ENCODE peak calls at places on chromosomes 5 and 9, in nine cellular contexts. N is upper lobe of right lung, G is cardiac fibroblast, J is fibroblast of pulmonary artery, K is uterus, T is right atrium auricular region, M is Peyer's patch, F is H1, Z is B cell. E is an unnamed sample.

GRCh38 chr5:53568868-53569267 is 8.4 kb downstream of the NDUFS4 start:
- DNase-seq in Z (no peak), T (no peak), J (no peak), G (peak; percentile 5), F (no peak), M (no peak), K (no peak), N (no peak), E (no peak)

GRCh38 chr9:28073278-28073677 is 500.0 kb upstream of the C9orf72 start:
- DNase-seq in J (peak; percentile 71), Z (no peak), N (no peak), F (peak; percentile 47), M (no peak), K (no peak), T (no peak), G (peak; percentile 52), E (no peak)

GRCh38 chr5:58002318-58002717 is 457.6 kb downstream of the PLK2 start:
- DNase-seq in N (no peak), G (peak; percentile 16), M (no peak), J (peak; percentile 68), K (no peak), Z (no peak), F (no peak), T (no peak), E (no peak)

GRCh38 chr9:99867536-99867935 is 38.9 kb upstream of the STX17 start:
- DNase-seq in G (no peak), M (no peak), N (no peak), F (no peak), K (no peak), Z (no peak), T (no peak), J (no peak), E (no peak)

GRCh38 chr5:172568308-172568923 is 72.6 kb upstream of the NEURL1B start:
- DNase-seq in Z (no peak), G (no peak), F (no peak), T (no peak), M (no peak), K (no peak), J (no peak), N (no peak), E (no peak)

GRCh38 chr9:96853711-96854072 is 622 bp downstream of the ZNF782 start:
- DNase-seq in G (peak; percentile 4), F (no peak), T (no peak), N (no peak), J (no peak), Z (peak; percentile 19), M (no peak), K (no peak), E (no peak)

GRCh38 chr5:57735754-57736153 is 253.1 kb upstream of the ACTBL2 start:
- DNase-seq in G (peak; percentile 74), F (no peak), T (no peak), K (no peak), J (peak; percentile 82), M (no peak), Z (no peak), N (no peak), E (no peak)

GRCh38 chr9:8648271-8648670 is 848.7 kb upstream of the DMAC1 start:
- DNase-seq in T (no peak), J (no peak), K (no peak), M (no peak), F (no peak), Z (no peak), N (no peak), G (no peak), E (no peak)

GRCh38 chr5:53257806-53258373 is 148.3 kb upstream of the MOCS2 start:
- DNase-seq in Z (no peak), K (no peak), J (no peak), G (no peak), M (no peak), N (no peak), T (no peak), F (no peak), E (no peak)

GRCh38 chr9:87276327-87276841 is 221.3 kb upstream of the DAPK1 start:
- DNase-seq in F (no peak), J (peak; percentile 81), N (no peak), Z (no peak), T (no peak), K (no peak), M (no peak), G (peak; percentile 76), E (no peak)

GRCh38 chr5:176944276-176944675 is 45.1 kb upstream of the HK3 start:
- DNase-seq in Z (no peak), T (no peak), N (no peak), G (no peak), M (no peak), J (no peak), F (no peak), K (no peak), E (no peak)

GRCh38 chr5:32020271-32020670 is 153.8 kb downstream of the GOLPH3 start:
- DNase-seq in K (no peak), N (no peak), J (no peak), Z (peak; percentile 44), M (no peak), F (no peak), G (no peak), T (no peak), E (no peak)

GRCh38 chr5:18003784-18004183 is 369.5 kb downstream of the TAF11L14 start:
- DNase-seq in N (no peak), T (no peak), M (no peak), K (no peak), G (no peak), J (no peak), Z (no peak), F (no peak), E (no peak)

GRCh38 chr5:121851643-121852574 is at the start of gene FTMT:
- DNase-seq in K (no peak), J (no peak), F (no peak), M (no peak), G (no peak), N (peak; percentile 57), Z (no peak), T (no peak), E (no peak)

GRCh38 chr9:88991066-88992030 is at the start of gene S1PR3:
- DNase-seq in F (peak; percentile 81), M (no peak), J (no peak), K (peak; percentile 70), G (peak; percentile 54), Z (peak; percentile 57), T (peak; percentile 71), N (peak; percentile 75), E (peak; percentile 60)

GRCh38 chr9:100813871-100814270 is 214.7 kb upstream of the PLPPR1 start:
- DNase-seq in F (no peak), G (no peak), J (no peak), K (no peak), N (no peak), Z (no peak), M (no peak), T (no peak), E (no peak)

GRCh38 chr9:121735065-121735791 is 83.8 kb downstream of the DAB2IP start:
- DNase-seq in M (peak; percentile 32), G (peak; percentile 63), T (no peak), F (peak; percentile 71), K (no peak), N (no peak), J (peak; percentile 63), Z (no peak), E (no peak)

GRCh38 chr5:28397502-28397941 is 1359.1 kb upstream of the CDH9 start:
- DNase-seq in G (peak; percentile 44), T (no peak), M (no peak), N (no peak), K (no peak), F (no peak), J (peak; percentile 45), Z (no peak), E (no peak)

GRCh38 chr5:131533844-131534243 is 101.2 kb downstream of the RAPGEF6 start:
- DNase-seq in K (no peak), Z (no peak), M (no peak), N (no peak), T (no peak), F (no peak), J (no peak), G (no peak), E (no peak)
- TF ChIP-seq CTCF in K (no peak), Z (no peak), M (no peak), N (peak; percentile 22), T (no peak), F (no peak), J (peak; percentile 26), G (peak; percentile 13), E (no peak)

DNA sequence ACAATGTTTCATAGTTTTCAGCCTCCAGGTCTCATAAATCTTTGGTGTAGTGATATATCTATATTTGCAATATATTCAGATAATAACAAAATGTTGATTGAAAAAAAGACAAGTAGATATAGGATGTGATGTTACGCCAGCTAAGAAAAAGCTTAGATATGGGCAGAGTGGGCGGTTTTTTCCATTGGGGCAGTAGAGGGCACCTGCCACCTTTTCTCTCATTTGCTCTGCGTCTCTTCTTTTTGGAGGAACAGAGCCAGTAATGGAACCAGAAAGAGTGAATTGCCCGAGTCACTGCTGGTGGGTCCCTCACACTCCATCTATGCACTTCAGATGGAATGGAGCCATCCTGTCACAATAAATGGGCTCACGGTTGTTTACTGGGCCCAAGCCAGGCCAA is 62.1 kb upstream of the FANCC start:
- DNase-seq in G (no peak), K (no peak), Z (no peak), M (no peak), T (no peak), N (no peak), F (peak; percentile 41), J (no peak), E (no peak)
- TF ChIP-seq CTCF in G (no peak), K (no peak), Z (peak; percentile 32), M (no peak), T (no peak), N (peak; percentile 13), F (no peak), J (no peak), E (no peak)

GRCh38 chr5:102545175-102545574 is 46.4 kb upstream of the SLCO6A1 start:
- DNase-seq in K (no peak), J (peak; percentile 10), Z (no peak), N (no peak), F (peak; percentile 63), T (no peak), G (peak; percentile 12), M (no peak), E (no peak)
- TF ChIP-seq CTCF in K (no peak), J (peak; percentile 28), Z (no peak), N (no peak), F (peak; percentile 91), T (no peak), G (peak; percentile 48), M (no peak), E (peak; percentile 17)

GRCh38 chr5:132238169-132238744 is 10.6 kb upstream of the P4HA2 start:
- DNase-seq in M (peak; percentile 75), N (peak; percentile 71), G (peak; percentile 77), J (peak; percentile 75), K (peak; percentile 88), T (peak; percentile 84), Z (peak; percentile 60), F (peak; percentile 95), E (peak; percentile 58)

GRCh38 chr5:132235340-132235739 is 7.7 kb upstream of the P4HA2 start:
- DNase-seq in T (no peak), G (no peak), M (no peak), K (no peak), N (no peak), F (no peak), Z (no peak), J (no peak), E (peak; percentile 3)

GRCh38 chr5:132238901-132239500 is 11.3 kb upstream of the P4HA2 start:
- DNase-seq in M (no peak), T (no peak), G (no peak), Z (no peak), N (peak; percentile 16), J (no peak), K (peak; percentile 8), F (no peak), E (peak; percentile 33)

GRCh38 chr5:132237670-132238069 is 10.0 kb upstream of the P4HA2 start:
- DNase-seq in G (no peak), T (no peak), K (peak; percentile 5), N (peak; percentile 1), M (no peak), Z (no peak), F (no peak), J (no peak), E (peak; percentile 4)

GRCh38 chr5:132237141-132237540 is 9.5 kb upstream of the P4HA2 start:
- DNase-seq in M (no peak), K (peak; percentile 9), N (peak; percentile 35), T (no peak), F (no peak), G (no peak), J (no peak), Z (no peak), E (peak; percentile 16)
- TF ChIP-seq CTCF in M (no peak), K (no peak), N (no peak), T (no peak), F (no peak), G (peak; percentile 16), J (no peak), Z (no peak), E (no peak)